ENCODE peak calls at places on chromosomes 13 and 19, in six cellular contexts. Q, F, K, O, A and E are unnamed samples.

GRCh38 chr13:26663801-26664200 is 96.8 kb downstream of the GPR12 start:
- DNase-seq in F (no peak), K (no peak), Q (no peak), O (no peak), A (no peak), E (peak; percentile 15)

GRCh38 chr19:48491793-48492123 is 19.9 kb downstream of the LMTK3 start:
- DNase-seq in K (no peak), Q (no peak), A (no peak), O (no peak), F (no peak), E (no peak)

GRCh38 chr13:50645092-50645491 is 198.4 kb downstream of the DLEU7 start:
- DNase-seq in O (no peak), A (peak; percentile 28), K (peak; percentile 23), F (no peak), Q (no peak), E (no peak)

GRCh38 chr19:5536337-5536894 is 31.3 kb downstream of the TINCR start:
- DNase-seq in F (peak; percentile 37), O (peak; percentile 59), K (peak; percentile 14), Q (no peak), A (peak; percentile 23), E (peak; percentile 25)

GRCh38 chr13:100611678-100612492 is 23.3 kb upstream of the GGACT start:
- DNase-seq in Q (no peak), K (no peak), F (peak; percentile 23), O (no peak), A (no peak), E (no peak)

GRCh38 chr19:10318807-10319426 is 3.1 kb upstream of the FDX2 start:
- DNase-seq in A (no peak), F (no peak), O (no peak), K (no peak), Q (no peak), E (no peak)

GRCh38 chr19:37930416-37930815 is 23.4 kb downstream of the SIPA1L3 start:
- DNase-seq in K (no peak), O (no peak), A (peak; percentile 43), Q (no peak), F (no peak), E (no peak)

GRCh38 chr13:42075517-42075916 is 27.1 kb downstream of the DGKH start:
- DNase-seq in A (no peak), O (no peak), F (no peak), Q (no peak), K (no peak), E (no peak)

GRCh38 chr19:54650108-54650666 is 12.6 kb upstream of the LILRB4 start:
- DNase-seq in F (no peak), A (no peak), O (no peak), K (no peak), Q (no peak), E (no peak)

GRCh38 chr13:42174344-42175162 is 97.4 kb upstream of the AKAP11 start:
- DNase-seq in F (no peak), A (peak; percentile 24), Q (no peak), K (no peak), O (no peak), E (no peak)

GRCh38 chr13:88051746-88052482 is 380.7 kb downstream of the SLITRK5 start:
- DNase-seq in K (no peak), F (no peak), O (no peak), A (no peak), Q (no peak), E (no peak)

GRCh38 chr19:55368701-55369563 is 1.3 kb downstream of the IL11 start:
- DNase-seq in A (peak; percentile 41), K (peak; percentile 33), F (no peak), Q (no peak), O (no peak), E (no peak)

GRCh38 chr19:48147597-48148175 is 22.5 kb downstream of the LIG1 start:
- DNase-seq in Q (no peak), F (no peak), K (no peak), O (no peak), A (no peak), E (no peak)

GRCh38 chr13:32496574-32497160 is 41.9 kb downstream of the N4BP2L2 start:
- DNase-seq in F (no peak), K (no peak), Q (no peak), O (no peak), A (no peak), E (no peak)

GRCh38 chr13:104143760-104144406 is 1077.7 kb upstream of the SLC10A2 start:
- DNase-seq in O (no peak), F (no peak), Q (no peak), K (no peak), A (no peak), E (peak; percentile 66)

GRCh38 chr19:35742121-35742724 is at the start of gene IGFLR1:
- DNase-seq in K (no peak), Q (peak; percentile 58), O (no peak), F (no peak), A (no peak), E (no peak)

GRCh38 chr19:16497042-16497441 is 848 bp downstream of the C19orf44 start:
- DNase-seq in O (no peak), A (no peak), Q (no peak), K (peak; percentile 30), F (no peak), E (no peak)

GRCh38 chr19:41995959-41996797 is 2.1 kb upstream of the ATP1A3 start:
- DNase-seq in F (no peak), O (no peak), A (no peak), K (no peak), Q (no peak), E (peak; percentile 56)

GRCh38 chr19:18499055-18499775 is 22.7 kb downstream of the ELL start:
- DNase-seq in Q (no peak), A (no peak), K (no peak), O (no peak), F (no peak), E (no peak)

GRCh38 chr19:23118400-23118799 is 1.6 kb downstream of the ZNF730 start:
- DNase-seq in K (no peak), F (no peak), Q (no peak), O (no peak), A (no peak), E (no peak)

GRCh38 chr19:17289489-17289888 is 7.8 kb downstream of the ANKLE1 start:
- DNase-seq in Q (peak; percentile 59), O (peak; percentile 63), A (peak; percentile 93), K (peak; percentile 93), F (no peak), E (peak; percentile 40)

GRCh38 chr19:38417544-38418506 is 8.2 kb downstream of the RASGRP4 start:
- DNase-seq in K (no peak), A (no peak), O (peak; percentile 74), F (peak; percentile 55), Q (peak; percentile 59), E (peak; percentile 40)

GRCh38 chr19:55225415-55225958 is 3.1 kb downstream of the TMEM86B start:
- DNase-seq in O (no peak), K (no peak), A (no peak), Q (no peak), F (no peak), E (no peak)

GRCh38 chr19:39405261-39405912 is 1.3 kb upstream of the ZFP36 start:
- DNase-seq in K (no peak), F (no peak), Q (no peak), A (no peak), O (no peak), E (no peak)

GRCh38 chr13:102035969-102036368 is 365.9 kb downstream of the FGF14 start:
- DNase-seq in O (no peak), F (no peak), Q (no peak), K (no peak), A (no peak), E (no peak)

GRCh38 chr19:48963371-48964204 is 1.5 kb upstream of the FTL start:
- DNase-seq in Q (peak; percentile 77), F (peak; percentile 82), K (peak; percentile 73), A (peak; percentile 75), O (peak; percentile 74), E (no peak)

GRCh38 chr19:46746281-46746965 is at the start of gene STRN4:
- DNase-seq in O (peak; percentile 37), Q (peak; percentile 40), K (no peak), A (no peak), F (no peak), E (peak; percentile 51)